ENCODE peak calls at places on chromosome 18, in ten cellular contexts. G, V, L, A, F, Y, O, Z, P and J are unnamed samples.

GRCh38 chr18:36337679-36338419 is 40.3 kb downstream of the FHOD3 start:
- DNase-seq in G (no peak), V (no peak), L (no peak), A (no peak), F (no peak), Y (no peak), O (no peak), Z (no peak), P (no peak), J (no peak)

GRCh38 chr18:48238206-48238605 is 171.0 kb downstream of the ZBTB7C start:
- DNase-seq in G (no peak), V (no peak), L (no peak), A (no peak), F (no peak), Y (peak), O (no peak), Z (no peak), P (no peak), J (no peak)

GRCh38 chr18:24922491-24922890 is 429.5 kb downstream of the ZNF521 start:
- DNase-seq in G (no peak), V (no peak), L (no peak), A (no peak), F (no peak), Y (no peak), O (no peak), Z (no peak), P (no peak), J (no peak)

GRCh38 chr18:49725809-49726514 is 87.4 kb downstream of the ACAA2 start:
- DNase-seq in G (peak), V (no peak), L (no peak), A (no peak), F (no peak), Y (peak), O (no peak), Z (no peak), P (peak), J (no peak)

GRCh38 chr18:73683618-73684238 is 463.9 kb downstream of the FBXO15 start:
- DNase-seq in G (peak), V (no peak), L (no peak), A (no peak), F (no peak), Y (no peak), O (no peak), Z (no peak), P (peak), J (no peak)

GRCh38 chr18:48356151-48356745 is 52.9 kb downstream of the ZBTB7C start:
- DNase-seq in G (no peak), V (no peak), L (no peak), A (no peak), F (no peak), Y (no peak), O (no peak), Z (no peak), P (no peak), J (no peak)

GRCh38 chr18:44681039-44681595 is 429 bp downstream of the SETBP1 start:
- DNase-seq in G (no peak), V (no peak), L (no peak), A (peak), F (no peak), Y (no peak), O (no peak), Z (no peak), P (no peak), J (peak)

GRCh38 chr18:8730080-8730827 is 24.9 kb downstream of the MTCL1 start:
- DNase-seq in G (peak), V (no peak), L (no peak), A (peak), F (no peak), Y (peak), O (no peak), Z (peak), P (no peak), J (no peak)

GRCh38 chr18:32081881-32082280 is 9.8 kb upstream of the RNF138 start:
- DNase-seq in G (no peak), V (no peak), L (no peak), A (no peak), F (no peak), Y (no peak), O (no peak), Z (no peak), P (peak), J (no peak)

GRCh38 chr18:26956894-26957293 is 91.4 kb upstream of the AQP4 start:
- DNase-seq in G (no peak), V (no peak), L (no peak), A (no peak), F (no peak), Y (no peak), O (no peak), Z (no peak), P (no peak), J (no peak)

GRCh38 chr18:79875931-79876461 is 75.5 kb downstream of the SLC66A2 start:
- DNase-seq in G (no peak), V (no peak), L (no peak), A (no peak), F (no peak), Y (no peak), O (no peak), Z (no peak), P (no peak), J (no peak)

GRCh38 chr18:27599202-27599829 is 414.2 kb upstream of the CHST9 start:
- DNase-seq in G (peak), V (peak), L (no peak), A (peak), F (no peak), Y (peak), O (no peak), Z (no peak), P (peak), J (peak)

GRCh38 chr18:56068030-56068671 is 480.2 kb upstream of the TCF4 start:
- DNase-seq in G (peak), V (no peak), L (no peak), A (no peak), F (no peak), Y (peak), O (no peak), Z (no peak), P (peak), J (no peak)

GRCh38 chr18:74541703-74542555 is 7.6 kb downstream of the CNDP1 start:
- DNase-seq in G (peak), V (no peak), L (no peak), A (no peak), F (no peak), Y (no peak), O (no peak), Z (no peak), P (no peak), J (no peak)

GRCh38 chr18:76452357-76452756 is 42.7 kb downstream of the ZNF516 start:
- DNase-seq in G (peak), V (no peak), L (no peak), A (peak), F (no peak), Y (peak), O (no peak), Z (no peak), P (no peak), J (no peak)

GRCh38 chr18:25896178-25896780 is 194.1 kb downstream of the SS18 start:
- DNase-seq in G (peak), V (no peak), L (no peak), A (peak), F (no peak), Y (peak), O (peak), Z (peak), P (peak), J (peak)

GRCh38 chr18:30746224-30746623 is 296.3 kb downstream of the DSC3 start:
- DNase-seq in G (no peak), V (no peak), L (no peak), A (no peak), F (no peak), Y (no peak), O (no peak), Z (no peak), P (no peak), J (no peak)

GRCh38 chr18:2905802-2906521 is 59.2 kb downstream of the EMILIN2 start:
- DNase-seq in G (no peak), V (peak), L (peak), A (no peak), F (peak), Y (no peak), O (peak), Z (no peak), P (peak), J (peak)

GRCh38 chr18:37385846-37386435 is 179.7 kb downstream of the CELF4 start:
- DNase-seq in G (peak), V (no peak), L (no peak), A (peak), F (no peak), Y (peak), O (no peak), Z (no peak), P (peak), J (peak)

GRCh38 chr18:7617738-7618422 is 50.8 kb downstream of the PTPRM start:
- DNase-seq in G (peak), V (no peak), L (no peak), A (no peak), F (no peak), Y (peak), O (no peak), Z (no peak), P (peak), J (no peak)

GRCh38 chr18:58496231-58496630 is 132.7 kb downstream of the ALPK2 start:
- DNase-seq in G (no peak), V (no peak), L (no peak), A (no peak), F (no peak), Y (no peak), O (no peak), Z (no peak), P (peak), J (no peak)

GRCh38 chr18:59079264-59079972 is 60.3 kb upstream of the SEC11C start:
- DNase-seq in G (peak), V (no peak), L (no peak), A (peak), F (no peak), Y (peak), O (no peak), Z (no peak), P (no peak), J (peak)

GRCh38 chr18:3603460-3604259 is 153.7 kb downstream of the TGIF1 start:
- DNase-seq in G (peak), V (no peak), L (no peak), A (peak), F (no peak), Y (peak), O (no peak), Z (no peak), P (peak), J (no peak)

GRCh38 chr18:70132999-70133398 is 72.5 kb downstream of the RTTN start:
- DNase-seq in G (peak), V (no peak), L (no peak), A (no peak), F (no peak), Y (peak), O (no peak), Z (no peak), P (peak), J (no peak)

GRCh38 chr18:63559567-63560491 is 17.7 kb downstream of the SERPINB12 start:
- DNase-seq in G (peak), V (no peak), L (no peak), A (no peak), F (no peak), Y (no peak), O (no peak), Z (no peak), P (no peak), J (no peak)

GRCh38 chr18:59220784-59221765 is 1.1 kb downstream of the GRP start:
- DNase-seq in G (peak), V (no peak), L (no peak), A (peak), F (no peak), Y (no peak), O (peak), Z (no peak), P (no peak), J (no peak)

GRCh38 chr18:61086657-61087056 is 246.6 kb upstream of the CDH20 start:
- DNase-seq in G (no peak), V (no peak), L (no peak), A (no peak), F (no peak), Y (no peak), O (no peak), Z (no peak), P (no peak), J (no peak)

GRCh38 chr18:37871583-37871982 is 306.0 kb upstream of the CELF4 start:
- DNase-seq in G (no peak), V (no peak), L (no peak), A (no peak), F (no peak), Y (no peak), O (no peak), Z (no peak), P (no peak), J (no peak)

GRCh38 chr18:55144226-55144625 is 185.0 kb upstream of the CCDC68 start:
- DNase-seq in G (peak), V (no peak), L (no peak), A (no peak), F (no peak), Y (peak), O (no peak), Z (no peak), P (peak), J (no peak)

GRCh38 chr18:74225193-74225840 is 66.4 kb downstream of the CYB5A start:
- DNase-seq in G (peak), V (no peak), L (no peak), A (no peak), F (no peak), Y (peak), O (no peak), Z (no peak), P (no peak), J (no peak)

GRCh38 chr18:75478996-75479870 is 51.7 kb upstream of the SMIM21 start:
- DNase-seq in G (peak), V (no peak), L (no peak), A (peak), F (peak), Y (peak), O (no peak), Z (no peak), P (peak), J (peak)